ENCODE peak calls at places on chromosomes 7 and 10, in nine cellular contexts. One of them, this sample, is unnamed. For H3K4me1, the result is how much of the 10 kb centered on the place peaks cover.

GRCh38 chr10:12741255-12741915 is 260.1 kb downstream of the CCDC3 start:
- DNase-seq in uterus: peak
- DNase-seq in tibial nerve: peak
- DNase-seq in A549: no peak
- DNase-seq in heart right ventricle: peak
- DNase-seq in esophagus squamous epithelium: no peak
- DNase-seq in endothelial cell of umbilical vein: no peak
- DNase-seq in CD8-positive, alpha-beta T cell: no peak
- DNase-seq in psoas muscle: peak
- DNase-seq in this sample: no peak

GRCh38 chr10:96714031-96714590 is 6.2 kb downstream of the PIK3AP1 start:
- DNase-seq in uterus: no peak
- DNase-seq in tibial nerve: no peak
- DNase-seq in A549: no peak
- DNase-seq in heart right ventricle: no peak
- DNase-seq in esophagus squamous epithelium: no peak
- DNase-seq in endothelial cell of umbilical vein: no peak
- DNase-seq in CD8-positive, alpha-beta T cell: no peak
- DNase-seq in psoas muscle: no peak
- DNase-seq in this sample: no peak

GRCh38 chr7:31095286-31096197 is 43.4 kb downstream of the ADCYAP1R1 start:
- DNase-seq in uterus: no peak
- DNase-seq in tibial nerve: no peak
- DNase-seq in A549: no peak
- DNase-seq in heart right ventricle: no peak
- DNase-seq in esophagus squamous epithelium: no peak
- DNase-seq in endothelial cell of umbilical vein: no peak
- DNase-seq in CD8-positive, alpha-beta T cell: no peak
- DNase-seq in psoas muscle: no peak
- DNase-seq in this sample: no peak

GRCh38 chr10:92747600-92747999 is 57.8 kb downstream of the HHEX start:
- DNase-seq in uterus: no peak
- DNase-seq in tibial nerve: no peak
- DNase-seq in A549: no peak
- DNase-seq in heart right ventricle: no peak
- DNase-seq in esophagus squamous epithelium: no peak
- DNase-seq in endothelial cell of umbilical vein: no peak
- DNase-seq in CD8-positive, alpha-beta T cell: no peak
- DNase-seq in psoas muscle: no peak
- DNase-seq in this sample: no peak

GRCh38 chr10:73264423-73264822 is 12.0 kb upstream of the MRPS16 start:
- DNase-seq in uterus: no peak
- DNase-seq in tibial nerve: no peak
- DNase-seq in A549: no peak
- DNase-seq in heart right ventricle: no peak
- DNase-seq in esophagus squamous epithelium: no peak
- DNase-seq in endothelial cell of umbilical vein: no peak
- DNase-seq in CD8-positive, alpha-beta T cell: no peak
- DNase-seq in psoas muscle: no peak
- DNase-seq in this sample: no peak

GRCh38 chr7:150327308-150327707 is 4.0 kb upstream of the ACTR3C start:
- DNase-seq in uterus: no peak
- DNase-seq in tibial nerve: no peak
- DNase-seq in A549: no peak
- DNase-seq in heart right ventricle: no peak
- DNase-seq in esophagus squamous epithelium: no peak
- DNase-seq in endothelial cell of umbilical vein: no peak
- DNase-seq in CD8-positive, alpha-beta T cell: no peak
- DNase-seq in psoas muscle: no peak
- DNase-seq in this sample: no peak

GRCh38 chr10:99619090-99619800 is 994 bp downstream of the SLC25A28 start:
- DNase-seq in uterus: no peak
- DNase-seq in tibial nerve: no peak
- DNase-seq in A549: no peak
- DNase-seq in heart right ventricle: no peak
- DNase-seq in esophagus squamous epithelium: no peak
- DNase-seq in endothelial cell of umbilical vein: peak
- DNase-seq in CD8-positive, alpha-beta T cell: no peak
- DNase-seq in psoas muscle: no peak
- DNase-seq in this sample: no peak

GRCh38 chr7:33744293-33744692 is 161.0 kb upstream of the BMPER start:
- DNase-seq in uterus: no peak
- DNase-seq in tibial nerve: no peak
- DNase-seq in A549: peak
- DNase-seq in heart right ventricle: no peak
- DNase-seq in esophagus squamous epithelium: no peak
- DNase-seq in endothelial cell of umbilical vein: peak
- DNase-seq in CD8-positive, alpha-beta T cell: no peak
- DNase-seq in psoas muscle: no peak
- DNase-seq in this sample: no peak

GRCh38 chr10:21530168-21530567 is 3.9 kb upstream of the MLLT10 start:
- DNase-seq in uterus: no peak
- DNase-seq in tibial nerve: no peak
- DNase-seq in A549: no peak
- DNase-seq in heart right ventricle: no peak
- DNase-seq in esophagus squamous epithelium: no peak
- DNase-seq in endothelial cell of umbilical vein: no peak
- DNase-seq in CD8-positive, alpha-beta T cell: no peak
- DNase-seq in psoas muscle: no peak
- DNase-seq in this sample: no peak

GRCh38 chr10:21529236-21529910 is 3.9 kb upstream of the SKIDA1 start:
- DNase-seq in uterus: no peak
- DNase-seq in tibial nerve: no peak
- DNase-seq in A549: peak
- DNase-seq in heart right ventricle: no peak
- DNase-seq in esophagus squamous epithelium: no peak
- DNase-seq in endothelial cell of umbilical vein: no peak
- DNase-seq in CD8-positive, alpha-beta T cell: no peak
- DNase-seq in psoas muscle: no peak
- DNase-seq in this sample: no peak

GRCh38 chr10:21527634-21528451 is 2.4 kb upstream of the SKIDA1 start:
- DNase-seq in uterus: no peak
- DNase-seq in tibial nerve: no peak
- DNase-seq in A549: peak
- DNase-seq in heart right ventricle: no peak
- DNase-seq in esophagus squamous epithelium: no peak
- DNase-seq in endothelial cell of umbilical vein: peak
- DNase-seq in CD8-positive, alpha-beta T cell: no peak
- DNase-seq in psoas muscle: no peak
- DNase-seq in this sample: no peak

GRCh38 chr10:21526952-21527633 is 1.6 kb upstream of the SKIDA1 start:
- DNase-seq in uterus: peak
- DNase-seq in tibial nerve: peak
- DNase-seq in A549: peak
- DNase-seq in heart right ventricle: peak
- DNase-seq in esophagus squamous epithelium: no peak
- DNase-seq in endothelial cell of umbilical vein: peak
- DNase-seq in CD8-positive, alpha-beta T cell: no peak
- DNase-seq in psoas muscle: peak
- DNase-seq in this sample: peak

DNA sequence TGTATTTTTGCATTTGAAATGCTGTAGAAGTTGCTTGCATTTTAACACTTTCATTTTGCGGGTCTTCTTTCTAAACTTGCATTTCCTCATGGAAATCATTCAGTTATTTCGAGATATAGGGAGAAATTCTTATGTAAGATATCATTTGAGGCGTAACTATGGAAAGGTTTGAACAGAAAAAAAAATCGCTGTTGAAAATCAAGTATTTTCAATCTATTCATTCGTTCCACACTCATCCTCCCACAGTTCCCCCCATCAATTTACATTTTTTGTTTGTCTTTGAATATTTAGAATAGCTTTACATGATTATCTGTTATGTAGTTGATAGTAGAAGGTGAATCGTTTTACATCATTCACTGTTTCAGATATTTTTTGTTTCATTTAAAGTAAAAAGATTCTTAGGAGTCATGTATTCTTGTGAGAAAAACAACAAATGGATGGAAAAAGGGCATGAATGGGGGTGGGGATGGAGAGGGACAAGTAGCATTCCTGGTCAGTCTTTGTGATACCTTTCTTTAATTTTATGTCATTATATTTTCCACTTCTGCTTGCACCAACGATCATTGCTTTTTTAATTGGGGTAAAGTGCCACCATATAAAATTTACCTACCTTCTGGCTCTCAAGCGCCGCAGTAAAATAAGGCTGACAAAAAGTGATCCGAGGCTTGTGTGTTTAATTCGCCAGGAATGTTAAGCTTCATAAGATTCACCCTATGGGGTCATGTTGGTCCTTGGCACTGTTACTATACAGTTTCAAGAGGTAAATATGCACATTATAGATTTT is 3.2 kb upstream of the SKIDA1 start:
- DNase-seq in uterus: no peak
- DNase-seq in tibial nerve: no peak
- DNase-seq in A549: peak
- DNase-seq in heart right ventricle: no peak
- DNase-seq in esophagus squamous epithelium: no peak
- DNase-seq in endothelial cell of umbilical vein: peak
- DNase-seq in CD8-positive, alpha-beta T cell: no peak
- DNase-seq in psoas muscle: no peak
- DNase-seq in this sample: no peak
- H3K4me3 ChIP-seq in uterus: no peak
- H3K4me3 ChIP-seq in tibial nerve: peak
- H3K4me3 ChIP-seq in A549: peak
- H3K4me3 ChIP-seq in heart right ventricle: peak
- H3K4me3 ChIP-seq in esophagus squamous epithelium: peak
- H3K4me3 ChIP-seq in endothelial cell of umbilical vein: peak
- H3K4me3 ChIP-seq in CD8-positive, alpha-beta T cell: no peak
- H3K4me3 ChIP-seq in psoas muscle: peak
- H3K4me3 ChIP-seq in this sample: no peak

GRCh38 chr10:86755454-86755739 is 1.0 kb upstream of the BMPR1A start:
- DNase-seq in uterus: no peak
- DNase-seq in tibial nerve: no peak
- DNase-seq in A549: no peak
- DNase-seq in heart right ventricle: no peak
- DNase-seq in esophagus squamous epithelium: no peak
- DNase-seq in endothelial cell of umbilical vein: no peak
- DNase-seq in CD8-positive, alpha-beta T cell: no peak
- DNase-seq in psoas muscle: no peak
- DNase-seq in this sample: no peak

GRCh38 chr10:86756511-86757109 is at the start of gene BMPR1A:
- DNase-seq in uterus: no peak
- DNase-seq in tibial nerve: peak
- DNase-seq in A549: peak
- DNase-seq in heart right ventricle: no peak
- DNase-seq in esophagus squamous epithelium: peak
- DNase-seq in endothelial cell of umbilical vein: no peak
- DNase-seq in CD8-positive, alpha-beta T cell: peak
- DNase-seq in psoas muscle: peak
- DNase-seq in this sample: peak

GRCh38 chr10:86758231-86759072 is 2.0 kb downstream of the BMPR1A start:
- DNase-seq in uterus: no peak
- DNase-seq in tibial nerve: no peak
- DNase-seq in A549: peak
- DNase-seq in heart right ventricle: no peak
- DNase-seq in esophagus squamous epithelium: no peak
- DNase-seq in endothelial cell of umbilical vein: no peak
- DNase-seq in CD8-positive, alpha-beta T cell: no peak
- DNase-seq in psoas muscle: no peak
- DNase-seq in this sample: no peak

GRCh38 chr10:86755740-86756510 is 494 bp upstream of the BMPR1A start:
- DNase-seq in uterus: peak
- DNase-seq in tibial nerve: peak
- DNase-seq in A549: peak
- DNase-seq in heart right ventricle: peak
- DNase-seq in esophagus squamous epithelium: no peak
- DNase-seq in endothelial cell of umbilical vein: no peak
- DNase-seq in CD8-positive, alpha-beta T cell: peak
- DNase-seq in psoas muscle: peak
- DNase-seq in this sample: peak

DNA sequence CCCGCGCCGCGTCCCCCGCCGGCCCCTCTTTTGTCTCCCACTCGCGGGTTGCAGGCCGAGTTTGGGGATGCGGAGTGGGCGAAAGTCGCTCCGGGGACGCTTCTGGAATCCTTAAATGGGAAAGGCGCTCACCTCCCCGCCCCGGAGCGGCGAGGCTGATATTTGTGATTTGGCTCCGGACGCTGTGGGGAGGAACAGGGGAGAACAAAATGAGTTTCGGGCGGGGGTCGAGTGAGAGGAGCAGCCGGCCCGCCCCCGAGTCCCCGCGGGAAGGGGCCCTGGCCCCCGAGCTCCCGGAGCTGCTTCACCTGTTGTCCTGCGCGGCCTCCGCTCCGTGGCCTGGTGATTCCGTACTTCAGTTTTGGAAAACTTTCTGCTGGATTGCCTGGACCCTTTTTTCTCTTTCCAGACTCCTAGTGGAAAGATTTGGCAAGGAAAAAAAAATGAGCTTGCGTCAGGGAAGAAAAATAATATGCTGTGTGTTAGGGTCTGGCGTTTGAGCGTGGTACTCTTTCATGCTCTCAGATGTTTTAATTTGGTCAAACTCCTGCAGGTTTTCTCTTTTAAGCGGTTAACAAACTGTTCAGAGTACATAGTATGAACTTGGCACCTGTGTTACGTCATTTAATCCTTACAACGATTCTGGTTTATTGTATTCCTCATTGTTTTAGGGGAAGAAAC is 831 bp downstream of the BMPR1A start:
- DNase-seq in uterus: peak
- DNase-seq in tibial nerve: peak
- DNase-seq in A549: peak
- DNase-seq in heart right ventricle: peak
- DNase-seq in esophagus squamous epithelium: no peak
- DNase-seq in endothelial cell of umbilical vein: no peak
- DNase-seq in CD8-positive, alpha-beta T cell: no peak
- DNase-seq in psoas muscle: peak
- DNase-seq in this sample: peak
- TF ChIP-seq CTCF in uterus: peak
- TF ChIP-seq CTCF in tibial nerve: no peak
- TF ChIP-seq CTCF in A549: no peak
- TF ChIP-seq CTCF in heart right ventricle: peak
- TF ChIP-seq CTCF in esophagus squamous epithelium: peak
- TF ChIP-seq CTCF in endothelial cell of umbilical vein: no peak
- TF ChIP-seq CTCF in CD8-positive, alpha-beta T cell: no peak
- TF ChIP-seq CTCF in psoas muscle: peak
- TF ChIP-seq CTCF in this sample: no peak

DNA sequence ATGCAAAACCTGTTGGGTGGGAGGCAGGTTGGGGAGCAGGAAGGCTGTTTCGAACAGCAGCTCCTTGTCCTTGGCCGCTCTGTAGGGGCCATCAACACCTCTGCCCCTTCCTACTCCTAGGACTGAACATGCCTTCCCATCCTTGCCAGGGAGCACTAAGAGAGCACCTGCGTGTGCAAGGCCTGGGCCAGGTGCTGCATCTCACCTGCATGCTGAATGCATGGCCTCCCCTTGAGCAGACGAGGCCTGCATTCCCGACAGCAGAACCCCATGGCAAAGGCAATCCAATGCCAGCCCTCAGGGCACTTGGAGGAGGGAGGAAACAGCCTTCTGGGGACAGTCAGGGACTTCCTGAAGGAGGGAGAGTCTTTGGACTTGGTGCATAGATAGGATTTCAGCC is 11.0 kb downstream of the VSIR start:
- DNase-seq in uterus: no peak
- DNase-seq in tibial nerve: no peak
- DNase-seq in A549: no peak
- DNase-seq in heart right ventricle: no peak
- DNase-seq in esophagus squamous epithelium: no peak
- DNase-seq in endothelial cell of umbilical vein: no peak
- DNase-seq in CD8-positive, alpha-beta T cell: no peak
- DNase-seq in psoas muscle: no peak
- DNase-seq in this sample: no peak
- H3K4me1 ChIP-seq in uterus: under half
- H3K4me1 ChIP-seq in tibial nerve: half or more
- H3K4me1 ChIP-seq in A549: half or more
- H3K4me1 ChIP-seq in heart right ventricle: half or more
- H3K4me1 ChIP-seq in esophagus squamous epithelium: half or more
- H3K4me1 ChIP-seq in endothelial cell of umbilical vein: under half
- H3K4me1 ChIP-seq in CD8-positive, alpha-beta T cell: half or more
- H3K4me1 ChIP-seq in psoas muscle: half or more
- H3K4me1 ChIP-seq in this sample: under half

GRCh38 chr10:124447741-124448466 is 1.9 kb downstream of the NKX1-2 start:
- DNase-seq in uterus: no peak
- DNase-seq in tibial nerve: no peak
- DNase-seq in A549: no peak
- DNase-seq in heart right ventricle: no peak
- DNase-seq in esophagus squamous epithelium: no peak
- DNase-seq in endothelial cell of umbilical vein: no peak
- DNase-seq in CD8-positive, alpha-beta T cell: no peak
- DNase-seq in psoas muscle: no peak
- DNase-seq in this sample: no peak
- H3K4me3 ChIP-seq in uterus: no peak
- H3K4me3 ChIP-seq in tibial nerve: no peak
- H3K4me3 ChIP-seq in A549: no peak
- H3K4me3 ChIP-seq in heart right ventricle: peak
- H3K4me3 ChIP-seq in esophagus squamous epithelium: peak
- H3K4me3 ChIP-seq in endothelial cell of umbilical vein: no peak
- H3K4me3 ChIP-seq in CD8-positive, alpha-beta T cell: no peak
- H3K4me3 ChIP-seq in psoas muscle: peak
- H3K4me3 ChIP-seq in this sample: no peak

This sample was measured in lung.